ENCODE peak calls at places on chromosome 6, in four cellular contexts. Y is IMR-90, V is K562, T is GM12878. H is an unnamed sample.

GRCh38 chr6:72464791-72465691 is 156.8 kb upstream of the KCNQ5 start:
- DNase-seq in Y (peak), V (peak), T (no peak), H (no peak)

GRCh38 chr6:38673397-38674165 is 29.4 kb downstream of the GLO1 start:
- DNase-seq in Y (no peak), V (peak), T (peak), H (no peak)

GRCh38 chr6:82248233-82248735 is 740 bp upstream of the IBTK start:
- DNase-seq in Y (peak), V (peak), T (no peak), H (no peak)

GRCh38 chr6:42105714-42106662 is 36.4 kb downstream of the C6orf132 start:
- DNase-seq in Y (no peak), V (no peak), T (no peak), H (no peak)

GRCh38 chr6:2037230-2037926 is 208.0 kb downstream of the GMDS start:
- DNase-seq in Y (peak), V (no peak), T (no peak), H (no peak)

GRCh38 chr6:142297996-142298753 is 3.6 kb upstream of the ADGRG6 start:
- DNase-seq in Y (peak), V (no peak), T (no peak), H (no peak)

GRCh38 chr6:146693342-146693741 is 94.6 kb downstream of the ADGB start:
- DNase-seq in Y (no peak), V (no peak), T (no peak), H (no peak)

GRCh38 chr6:50030777-50031562 is 9.2 kb upstream of the DEFB110 start:
- DNase-seq in Y (peak), V (peak), T (no peak), H (peak)

GRCh38 chr6:155890409-155890808 is 434.8 kb upstream of the NOX3 start:
- DNase-seq in Y (no peak), V (no peak), T (no peak), H (no peak)

GRCh38 chr6:66851930-66852329 is 1144.9 kb upstream of the EYS start:
- DNase-seq in Y (no peak), V (no peak), T (no peak), H (no peak)

GRCh38 chr6:157145656-157146285 is 177.5 kb downstream of the TMEM242 start:
- DNase-seq in Y (peak), V (no peak), T (no peak), H (no peak)

GRCh38 chr6:124964084-124964763 is 2.0 kb downstream of the RNF217 start:
- DNase-seq in Y (peak), V (peak), T (no peak), H (no peak)

GRCh38 chr6:22030730-22031619 is 265.9 kb downstream of the PRL start:
- DNase-seq in Y (no peak), V (no peak), T (no peak), H (no peak)

GRCh38 chr6:13413906-13414555 is 73.4 kb downstream of the GFOD1 start:
- DNase-seq in Y (peak), V (no peak), T (no peak), H (no peak)

GRCh38 chr6:112061605-112062004 is 7.7 kb downstream of the CCN6 start:
- DNase-seq in Y (peak), V (no peak), T (no peak), H (no peak)

GRCh38 chr6:34196116-34196832 is 40.4 kb upstream of the HMGA1 start:
- DNase-seq in Y (peak), V (peak), T (peak), H (no peak)

GRCh38 chr6:14533446-14533845 is 415.9 kb downstream of the CD83 start:
- DNase-seq in Y (peak), V (no peak), T (no peak), H (no peak)

GRCh38 chr6:27216874-27217273 is 30.6 kb upstream of the PRSS16 start:
- DNase-seq in Y (no peak), V (no peak), T (no peak), H (no peak)

GRCh38 chr6:45423111-45423900 is 45.6 kb upstream of the SUPT3H start:
- DNase-seq in Y (no peak), V (no peak), T (no peak), H (peak)

DNA sequence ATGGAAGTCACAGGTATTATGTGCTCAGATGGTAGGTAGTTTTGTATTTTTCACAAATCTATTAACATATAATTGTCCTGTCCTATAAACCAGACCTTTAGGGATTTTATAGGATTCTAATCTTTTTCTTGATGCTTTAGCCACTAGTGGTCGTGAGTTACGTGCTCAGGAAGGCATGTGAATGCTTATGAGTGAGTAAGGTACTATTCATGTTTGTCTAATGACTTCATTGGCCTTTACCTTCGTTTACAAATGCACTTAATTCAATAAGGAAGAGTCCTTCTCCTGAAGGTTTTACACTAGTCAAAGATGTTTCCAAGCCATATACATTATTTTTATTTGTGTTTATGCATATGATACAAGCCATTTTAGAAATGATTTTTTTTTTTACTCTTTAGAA is 23.0 kb downstream of the PACRG start:
- DNase-seq in Y (peak), V (no peak), T (no peak), H (no peak)
- TF ChIP-seq CHD1 in Y (no peak), V (no peak), T (no peak), H (no peak)

GRCh38 chr6:130307752-130308361 is 58.0 kb upstream of the TMEM200A start:
- DNase-seq in Y (peak), V (no peak), T (no peak), H (no peak)
- TF ChIP-seq CHD1 in Y (no peak), V (no peak), T (no peak), H (no peak)

GRCh38 chr6:163814494-163815364 is 400.2 kb downstream of the QKI start:
- DNase-seq in Y (peak), V (peak), T (peak), H (no peak)
- TF ChIP-seq CHD1 in Y (no peak), V (no peak), T (no peak), H (no peak)

DNA sequence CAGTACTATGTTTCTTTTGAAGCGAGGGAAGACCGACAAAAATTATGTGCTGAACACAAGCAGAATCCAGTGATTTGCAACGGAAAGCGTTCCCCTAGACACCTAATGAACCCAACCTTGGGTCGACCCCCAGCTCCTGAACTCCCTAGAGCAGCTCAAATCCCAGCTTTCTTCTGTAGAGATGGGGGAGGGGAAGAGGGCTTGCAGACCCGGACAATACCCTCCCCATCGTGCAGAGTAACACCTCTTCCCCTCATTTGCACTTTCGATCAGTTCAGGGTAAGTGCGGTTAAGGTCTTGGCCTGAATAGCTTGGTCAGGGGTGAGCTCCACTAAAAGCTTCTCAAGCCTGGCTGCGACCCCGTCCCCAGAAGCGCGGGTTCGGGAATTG is 404 bp downstream of the CEP162 start:
- DNase-seq in Y (no peak), V (no peak), T (no peak), H (no peak)
- TF ChIP-seq CHD1 in Y (no peak), V (no peak), T (no peak), H (no peak)

DNA sequence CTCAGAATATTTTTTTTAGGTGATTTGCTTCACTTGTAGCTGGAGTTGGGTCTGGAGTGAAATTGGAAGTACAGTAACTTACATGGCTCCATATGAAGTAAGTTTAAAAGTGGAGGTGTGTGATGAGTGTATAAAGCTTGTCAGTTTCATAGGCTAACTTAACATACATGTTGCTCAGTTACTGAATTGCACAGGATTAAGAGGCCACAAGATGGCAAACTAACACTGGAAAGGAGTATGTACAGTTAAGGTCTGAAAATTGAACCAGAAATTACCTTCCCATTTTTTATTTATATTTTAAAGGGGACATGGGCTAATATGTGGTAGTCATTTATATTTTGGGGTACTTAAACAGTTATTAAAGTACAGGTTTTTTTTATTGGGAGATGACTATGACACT is 45.3 kb upstream of the SMIM8 start:
- DNase-seq in Y (peak), V (peak), T (no peak), H (no peak)
- TF ChIP-seq CHD1 in Y (no peak), V (no peak), T (no peak), H (no peak)

H was measured in H1.